ENCODE peak calls at places on chromosome X, in seven cellular contexts. C is activated CD4-positive, alpha-beta T cell treated with anti-CD3 and anti-CD28 coated beads for 4 hours; A is stimulated activated naive CD8-positive, alpha-beta T cell treated with anti-CD3 and anti-CD28 coated beads, Interleukin-15, Interleukin-2, amounts not matched to agents 100 U/mL and 50 U/mL, for 24 hours; L is HEK293T; K is skeletal muscle cell; X is GM20000; S is natural killer cell. Z is an unnamed sample.

GRCh38 chrX:136961594-136962135 is 72.1 kb downstream of the GPR101 start:
- DNase-seq in C (no peak), A (no peak), L (no peak), K (no peak), X (no peak), S (no peak), Z (no peak)

GRCh38 chrX:68650491-68650890 is 3.0 kb downstream of the STARD8 start:
- DNase-seq in C (no peak), A (no peak), L (no peak), K (no peak), X (no peak), S (no peak), Z (no peak)

GRCh38 chrX:153819398-153820083 is 10.8 kb downstream of the PDZD4 start:
- DNase-seq in C (no peak), A (no peak), L (no peak), K (no peak), X (no peak), S (no peak), Z (no peak)

GRCh38 chrX:42106556-42106955 is 183.2 kb upstream of the CASK start:
- DNase-seq in C (no peak), A (no peak), L (no peak), K (no peak), X (no peak), S (no peak), Z (no peak)

GRCh38 chrX:150036181-150036580 is 97.9 kb upstream of the EOLA2 start:
- DNase-seq in C (no peak), A (no peak), L (no peak), K (peak; percentile 36), X (no peak), S (no peak), Z (no peak)

GRCh38 chrX:130118396-130118795 is 8.1 kb upstream of the ELF4 start:
- DNase-seq in C (no peak), A (no peak), L (no peak), K (peak; percentile 65), X (no peak), S (no peak), Z (no peak)

GRCh38 chrX:145773006-145773405 is 44.6 kb upstream of the SLITRK2 start:
- DNase-seq in C (no peak), A (no peak), L (no peak), K (no peak), X (no peak), S (no peak), Z (no peak)

GRCh38 chrX:34918856-34919255 is 23.7 kb upstream of the FAM47B start:
- DNase-seq in C (no peak), A (no peak), L (peak; percentile 45), K (no peak), X (no peak), S (no peak), Z (no peak)

GRCh38 chrX:32839781-32840180 is 371.6 kb downstream of the DMD start:
- DNase-seq in C (no peak), A (no peak), L (no peak), K (no peak), X (no peak), S (no peak), Z (no peak)

GRCh38 chrX:51144828-51145442 is 187.7 kb upstream of the NUDT10 start:
- DNase-seq in C (peak; percentile 26), A (peak; percentile 24), L (peak; percentile 57), K (no peak), X (peak; percentile 14), S (no peak), Z (no peak)

GRCh38 chrX:132612990-132613564 is 124.2 kb upstream of the MBNL3 start:
- DNase-seq in C (peak; percentile 14), A (peak; percentile 42), L (peak; percentile 63), K (no peak), X (peak; percentile 19), S (no peak), Z (peak; percentile 14)

GRCh38 chrX:40552768-40553167 is 28.0 kb upstream of the ATP6AP2 start:
- DNase-seq in C (no peak), A (no peak), L (no peak), K (no peak), X (no peak), S (no peak), Z (no peak)

GRCh38 chrX:48683411-48683982 is at the start of gene WAS:
- DNase-seq in C (peak; percentile 19), A (peak; percentile 54), L (no peak), K (no peak), X (peak; percentile 78), S (peak; percentile 29), Z (peak; percentile 20)

GRCh38 chrX:66756717-66757116 is 117.8 kb upstream of the EDA2R start:
- DNase-seq in C (no peak), A (no peak), L (no peak), K (no peak), X (no peak), S (no peak), Z (no peak)

GRCh38 chrX:135194684-135195083 is 23.5 kb upstream of the CT55 start:
- DNase-seq in C (no peak), A (no peak), L (no peak), K (no peak), X (no peak), S (no peak), Z (no peak)

GRCh38 chrX:134396174-134396573 is 63.8 kb upstream of the HPRT1 start:
- DNase-seq in C (no peak), A (no peak), L (peak; percentile 20), K (no peak), X (peak; percentile 2), S (no peak), Z (no peak)

GRCh38 chrX:113305496-113305895 is 464.9 kb upstream of the AMOT start:
- DNase-seq in C (no peak), A (no peak), L (no peak), K (peak; percentile 60), X (no peak), S (no peak), Z (no peak)

GRCh38 chrX:136204571-136204970 is 46.6 kb downstream of the MAP7D3 start:
- DNase-seq in C (no peak), A (no peak), L (no peak), K (no peak), X (no peak), S (no peak), Z (no peak)

GRCh38 chrX:105527759-105528158 is 294.6 kb upstream of the NRK start:
- DNase-seq in C (no peak), A (no peak), L (no peak), K (no peak), X (no peak), S (no peak), Z (no peak)

GRCh38 chrX:150616179-150616862 is 47.9 kb downstream of the MTM1 start:
- DNase-seq in C (no peak), A (no peak), L (no peak), K (no peak), X (no peak), S (no peak), Z (no peak)

GRCh38 chrX:40778861-40779575 is 43.7 kb upstream of the MED14 start:
- DNase-seq in C (no peak), A (no peak), L (no peak), K (no peak), X (no peak), S (no peak), Z (no peak)

GRCh38 chrX:38675856-38676255 is 114.5 kb downstream of the TSPAN7 start:
- DNase-seq in C (no peak), A (no peak), L (no peak), K (no peak), X (no peak), S (no peak), Z (no peak)

GRCh38 chrX:39752820-39753219 is 344.9 kb downstream of the BCOR start:
- DNase-seq in C (no peak), A (no peak), L (no peak), K (no peak), X (no peak), S (no peak), Z (no peak)

GRCh38 chrX:154043003-154043402 is 23.3 kb upstream of the IRAK1 start:
- DNase-seq in C (no peak), A (no peak), L (no peak), K (peak; percentile 51), X (no peak), S (no peak), Z (no peak)

GRCh38 chrX:103631145-103631544 is 2.4 kb downstream of the TCEAL1 start:
- DNase-seq in C (no peak), A (no peak), L (no peak), K (no peak), X (no peak), S (no peak), Z (no peak)

Z was measured in activated B cell treated with CpG ODN at 0.5 μM for 24 hours.